ENCODE peak calls at places on chromosomes 16 and 17, in six cellular contexts. One of them, this sample, is unnamed.

GRCh38 chr17:27380551-27380950 is 75.7 kb upstream of the KSR1 start:
- DNase-seq in GM12891: no peak
- DNase-seq in H1: no peak
- DNase-seq in GM12878: no peak
- DNase-seq in HepG2: no peak
- DNase-seq in K562: no peak
- DNase-seq in this sample: no peak

GRCh38 chr17:17691468-17692263 is 10.4 kb downstream of the RAI1 start:
- DNase-seq in GM12891: no peak
- DNase-seq in H1: no peak
- DNase-seq in GM12878: peak; percentile 81
- DNase-seq in HepG2: no peak
- DNase-seq in K562: no peak
- DNase-seq in this sample: no peak

GRCh38 chr17:11668633-11669032 is 70.4 kb downstream of the DNAH9 start:
- DNase-seq in GM12891: no peak
- DNase-seq in H1: peak; percentile 38
- DNase-seq in GM12878: no peak
- DNase-seq in HepG2: no peak
- DNase-seq in K562: no peak
- DNase-seq in this sample: no peak

GRCh38 chr16:79008869-79009179 is 591.7 kb downstream of the MAF start:
- DNase-seq in GM12891: no peak
- DNase-seq in H1: no peak
- DNase-seq in GM12878: no peak
- DNase-seq in HepG2: no peak
- DNase-seq in K562: no peak
- DNase-seq in this sample: no peak

GRCh38 chr16:88436796-88437195 is 16.3 kb upstream of the ZFPM1 start:
- DNase-seq in GM12891: no peak
- DNase-seq in H1: no peak
- DNase-seq in GM12878: no peak
- DNase-seq in HepG2: no peak
- DNase-seq in K562: no peak
- DNase-seq in this sample: no peak

GRCh38 chr17:12745481-12745880 is 43.8 kb upstream of the ARHGAP44 start:
- DNase-seq in GM12891: no peak
- DNase-seq in H1: no peak
- DNase-seq in GM12878: no peak
- DNase-seq in HepG2: no peak
- DNase-seq in K562: no peak
- DNase-seq in this sample: no peak

GRCh38 chr17:19928299-19928698 is 49.3 kb downstream of the AKAP10 start:
- DNase-seq in GM12891: no peak
- DNase-seq in H1: no peak
- DNase-seq in GM12878: no peak
- DNase-seq in HepG2: no peak
- DNase-seq in K562: no peak
- DNase-seq in this sample: no peak

GRCh38 chr17:73697872-73698271 is 53.6 kb upstream of the SDK2 start:
- DNase-seq in GM12891: no peak
- DNase-seq in H1: no peak
- DNase-seq in GM12878: no peak
- DNase-seq in HepG2: peak; percentile 76
- DNase-seq in K562: no peak
- DNase-seq in this sample: no peak

GRCh38 chr17:15261063-15261817 is 3.9 kb downstream of the PMP22 start:
- DNase-seq in GM12891: no peak
- DNase-seq in H1: no peak
- DNase-seq in GM12878: no peak
- DNase-seq in HepG2: peak; percentile 27
- DNase-seq in K562: peak; percentile 15
- DNase-seq in this sample: no peak

GRCh38 chr16:8868272-8869211 is at the start of gene CARHSP1:
- DNase-seq in GM12891: peak; percentile 95
- DNase-seq in H1: peak; percentile 49
- DNase-seq in GM12878: peak; percentile 51
- DNase-seq in HepG2: peak; percentile 93
- DNase-seq in K562: peak; percentile 97
- DNase-seq in this sample: peak; percentile 94
- TF ChIP-seq POLR2A in GM12891: peak; percentile 64
- TF ChIP-seq POLR2A in H1: peak; percentile 83
- TF ChIP-seq POLR2A in GM12878: peak; percentile 79
- TF ChIP-seq POLR2A in HepG2: peak; percentile 88
- TF ChIP-seq POLR2A in K562: peak; percentile 88
- TF ChIP-seq POLR2A in this sample: peak; percentile 84

GRCh38 chr16:4511441-4512082 is 27.0 kb downstream of the CDIP1 start:
- DNase-seq in GM12891: no peak
- DNase-seq in H1: no peak
- DNase-seq in GM12878: no peak
- DNase-seq in HepG2: peak; percentile 60
- DNase-seq in K562: peak; percentile 57
- DNase-seq in this sample: no peak
- TF ChIP-seq TAF1 in GM12891: no peak
- TF ChIP-seq TAF1 in H1: no peak
- TF ChIP-seq TAF1 in GM12878: no peak
- TF ChIP-seq TAF1 in HepG2: no peak
- TF ChIP-seq TAF1 in K562: no peak
- TF ChIP-seq TAF1 in this sample: no peak

DNA sequence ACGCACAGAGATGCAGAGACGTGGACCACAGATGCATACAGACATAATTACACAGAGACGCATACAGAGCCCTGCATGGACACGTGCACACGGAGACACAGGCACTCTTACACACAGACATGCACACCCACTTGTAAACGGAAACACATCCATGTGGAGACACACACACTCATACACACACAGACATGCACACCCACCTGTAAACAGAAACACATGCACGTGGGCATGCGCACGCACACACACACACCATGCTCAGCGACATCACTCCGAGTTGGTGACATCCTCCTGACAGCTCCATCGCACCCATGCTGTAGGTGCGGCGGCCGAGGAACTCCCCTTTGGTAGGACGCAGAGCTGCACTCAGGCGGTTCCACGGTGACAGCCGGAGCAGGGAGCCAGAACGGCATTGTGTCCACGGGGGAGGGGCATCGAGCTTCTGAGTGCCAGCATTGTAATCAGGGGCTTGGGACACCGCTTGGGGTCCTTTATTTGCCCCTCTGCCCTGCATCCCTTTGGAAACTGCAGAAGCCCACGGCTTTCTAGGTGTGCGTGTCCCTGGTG is 233.5 kb downstream of the RBFOX3 start:
- DNase-seq in GM12891: no peak
- DNase-seq in H1: no peak
- DNase-seq in GM12878: no peak
- DNase-seq in HepG2: no peak
- DNase-seq in K562: no peak
- DNase-seq in this sample: no peak
- TF ChIP-seq POLR2A in GM12891: no peak
- TF ChIP-seq POLR2A in H1: no peak
- TF ChIP-seq POLR2A in GM12878: no peak
- TF ChIP-seq POLR2A in HepG2: no peak
- TF ChIP-seq POLR2A in K562: no peak
- TF ChIP-seq POLR2A in this sample: no peak

DNA sequence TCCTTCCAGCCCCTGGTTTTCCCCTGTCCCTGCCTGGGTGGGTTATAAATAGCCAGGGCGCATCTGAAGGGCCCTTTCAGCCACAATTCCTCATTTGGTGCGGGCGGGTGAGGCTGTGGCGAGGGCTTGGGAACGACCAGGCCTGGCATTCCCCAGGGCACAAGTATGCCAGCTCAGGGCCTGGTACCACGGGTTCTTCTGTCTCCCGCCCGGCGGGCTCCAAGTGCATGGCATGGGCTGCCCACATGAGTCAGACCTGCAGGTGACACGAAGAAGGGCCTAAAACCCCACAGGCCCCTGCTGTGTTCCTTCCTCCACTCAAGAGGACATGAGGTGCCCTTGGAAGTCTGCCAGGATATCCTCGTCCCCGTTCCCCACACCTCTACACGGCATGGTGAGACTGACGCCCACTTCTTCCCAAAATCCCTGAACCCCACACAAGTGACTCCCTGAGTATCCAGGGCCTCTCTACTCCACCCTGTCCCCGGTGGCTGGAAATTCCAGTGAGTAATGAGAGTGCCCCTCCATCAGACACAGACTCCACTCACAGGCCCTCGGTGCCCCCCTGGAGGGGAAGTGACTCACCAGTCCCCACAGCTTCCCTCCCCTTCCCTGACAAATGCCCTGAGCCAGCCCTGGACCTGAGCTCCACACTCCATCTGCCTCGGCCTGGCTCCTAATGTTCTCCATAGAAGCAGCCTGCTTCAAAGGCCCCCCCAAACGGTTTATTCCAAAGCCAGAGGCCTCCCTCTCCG is 68.8 kb downstream of the ABR start:
- DNase-seq in GM12891: no peak
- DNase-seq in H1: no peak
- DNase-seq in GM12878: no peak
- DNase-seq in HepG2: peak; percentile 79
- DNase-seq in K562: no peak
- DNase-seq in this sample: no peak
- TF ChIP-seq TAF1 in GM12891: no peak
- TF ChIP-seq TAF1 in H1: no peak
- TF ChIP-seq TAF1 in GM12878: no peak
- TF ChIP-seq TAF1 in HepG2: peak; percentile 41
- TF ChIP-seq TAF1 in K562: no peak
- TF ChIP-seq TAF1 in this sample: no peak

GRCh38 chr17:66555605-66556004 is 253.2 kb downstream of the PRKCA start:
- DNase-seq in GM12891: no peak
- DNase-seq in H1: no peak
- DNase-seq in GM12878: no peak
- DNase-seq in HepG2: no peak
- DNase-seq in K562: no peak
- DNase-seq in this sample: no peak
- TF ChIP-seq POLR2A in GM12891: no peak
- TF ChIP-seq POLR2A in H1: no peak
- TF ChIP-seq POLR2A in GM12878: no peak
- TF ChIP-seq POLR2A in HepG2: no peak
- TF ChIP-seq POLR2A in K562: no peak
- TF ChIP-seq POLR2A in this sample: no peak

DNA sequence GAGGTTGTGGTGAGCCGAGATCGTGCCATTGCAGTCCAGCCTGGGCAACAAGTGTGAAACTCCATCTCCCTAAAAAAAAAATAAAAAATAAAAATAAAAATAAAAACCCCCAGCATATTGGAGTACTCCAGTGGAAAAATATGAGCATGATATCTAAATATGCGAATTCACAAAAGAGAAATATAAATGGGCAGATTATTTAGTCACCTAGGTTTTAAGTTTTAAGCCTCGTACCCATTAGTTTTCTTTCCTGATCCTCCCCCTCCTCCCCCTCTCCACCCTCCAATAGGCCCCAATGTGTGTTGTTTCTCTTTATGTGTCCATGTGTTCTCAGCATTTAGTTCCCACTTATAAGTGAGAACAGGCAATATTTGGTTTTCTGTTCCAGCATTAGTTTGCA is 62.3 kb downstream of the GP2 start:
- DNase-seq in GM12891: no peak
- DNase-seq in H1: no peak
- DNase-seq in GM12878: no peak
- DNase-seq in HepG2: no peak
- DNase-seq in K562: no peak
- DNase-seq in this sample: no peak
- TF ChIP-seq TAF1 in GM12891: no peak
- TF ChIP-seq TAF1 in H1: no peak
- TF ChIP-seq TAF1 in GM12878: no peak
- TF ChIP-seq TAF1 in HepG2: no peak
- TF ChIP-seq TAF1 in K562: no peak
- TF ChIP-seq TAF1 in this sample: no peak

GRCh38 chr16:3919413-3919812 is 38.9 kb upstream of the CREBBP start:
- DNase-seq in GM12891: no peak
- DNase-seq in H1: no peak
- DNase-seq in GM12878: no peak
- DNase-seq in HepG2: no peak
- DNase-seq in K562: no peak
- DNase-seq in this sample: no peak

GRCh38 chr16:3912373-3912772 is 31.9 kb upstream of the CREBBP start:
- DNase-seq in GM12891: no peak
- DNase-seq in H1: no peak
- DNase-seq in GM12878: no peak
- DNase-seq in HepG2: no peak
- DNase-seq in K562: no peak
- DNase-seq in this sample: no peak

GRCh38 chr16:3920206-3920605 is 39.7 kb upstream of the CREBBP start:
- DNase-seq in GM12891: no peak
- DNase-seq in H1: no peak
- DNase-seq in GM12878: no peak
- DNase-seq in HepG2: no peak
- DNase-seq in K562: no peak
- DNase-seq in this sample: no peak

GRCh38 chr16:3912897-3913296 is 32.4 kb upstream of the CREBBP start:
- DNase-seq in GM12891: no peak
- DNase-seq in H1: no peak
- DNase-seq in GM12878: no peak
- DNase-seq in HepG2: no peak
- DNase-seq in K562: no peak
- DNase-seq in this sample: no peak

GRCh38 chr16:3915438-3916250 is 35.1 kb upstream of the CREBBP start:
- DNase-seq in GM12891: no peak
- DNase-seq in H1: no peak
- DNase-seq in GM12878: no peak
- DNase-seq in HepG2: no peak
- DNase-seq in K562: no peak
- DNase-seq in this sample: no peak
- TF ChIP-seq POLR2A in GM12891: no peak
- TF ChIP-seq POLR2A in H1: no peak
- TF ChIP-seq POLR2A in GM12878: no peak
- TF ChIP-seq POLR2A in HepG2: no peak
- TF ChIP-seq POLR2A in K562: no peak
- TF ChIP-seq POLR2A in this sample: no peak

DNA sequence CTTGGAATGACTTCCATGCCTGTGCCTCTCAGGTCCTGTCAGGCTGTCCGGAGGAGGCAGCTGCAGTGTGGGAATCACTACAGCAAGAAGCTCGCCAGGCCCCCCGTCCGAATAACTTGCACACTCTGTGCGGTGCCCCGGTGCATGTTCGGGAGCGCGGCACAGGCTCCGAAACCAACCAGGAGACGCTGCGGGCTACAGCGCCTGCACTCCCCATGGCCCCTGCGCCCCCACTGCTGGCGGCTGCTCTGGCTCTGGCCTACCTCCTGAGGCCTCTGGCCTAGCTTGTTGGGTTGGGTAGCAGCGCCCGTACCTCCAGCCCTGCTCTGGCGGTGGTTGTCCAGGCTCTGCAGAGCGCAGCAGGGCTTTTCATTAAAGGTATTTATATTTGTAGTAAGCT is 1.3 kb downstream of the NRN1L start:
- DNase-seq in GM12891: no peak
- DNase-seq in H1: no peak
- DNase-seq in GM12878: no peak
- DNase-seq in HepG2: no peak
- DNase-seq in K562: no peak
- DNase-seq in this sample: no peak
- TF ChIP-seq TAF1 in GM12891: no peak
- TF ChIP-seq TAF1 in H1: no peak
- TF ChIP-seq TAF1 in GM12878: no peak
- TF ChIP-seq TAF1 in HepG2: no peak
- TF ChIP-seq TAF1 in K562: no peak
- TF ChIP-seq TAF1 in this sample: no peak